ENCODE peak calls at places on chromosomes 11 and 22, in five cellular contexts. G is AG04450, O is fibroblast of villous mesenchyme, D is A549, L is GM23338. P is an unnamed sample.

GRCh38 chr11:78535920-78536319 is 38.7 kb downstream of the NARS2 start:
- DNase-seq in G (peak), O (peak), D (no peak), L (no peak), P (no peak)

GRCh38 chr11:100780470-100780869 is 93.4 kb downstream of the ARHGAP42 start:
- DNase-seq in G (no peak), O (no peak), D (no peak), L (no peak), P (no peak)

GRCh38 chr22:25488244-25489020 is 76.0 kb upstream of the GRK3 start:
- DNase-seq in G (no peak), O (peak), D (peak), L (no peak), P (no peak)

GRCh38 chr11:93054881-93055280 is 85.4 kb downstream of the MTNR1B start:
- DNase-seq in G (peak), O (peak), D (peak), L (no peak), P (no peak)

GRCh38 chr11:128544625-128545024 is 42.7 kb downstream of the ETS1 start:
- DNase-seq in G (peak), O (peak), D (no peak), L (no peak), P (no peak)

GRCh38 chr11:112961146-112961668 is at the start of gene NCAM1:
- DNase-seq in G (no peak), O (peak), D (peak), L (peak), P (peak)

GRCh38 chr22:45638834-45639746 is 32.5 kb upstream of the ATXN10 start:
- DNase-seq in G (no peak), O (peak), D (peak), L (peak), P (no peak)

GRCh38 chr11:6418199-6418957 is 516 bp downstream of the APBB1 start:
- DNase-seq in G (no peak), O (no peak), D (no peak), L (peak), P (no peak)

GRCh38 chr11:67433536-67434394 is 3.7 kb downstream of the PTPRCAP start:
- DNase-seq in G (no peak), O (no peak), D (no peak), L (no peak), P (no peak)

GRCh38 chr11:74571062-74571399 is 21.4 kb upstream of the POLD3 start:
- DNase-seq in G (no peak), O (no peak), D (no peak), L (no peak), P (no peak)

GRCh38 chr11:60169264-60169915 is 13.5 kb downstream of the MS4A6A start:
- DNase-seq in G (no peak), O (peak), D (peak), L (peak), P (peak)

GRCh38 chr11:10454902-10455631 is at the start of gene AMPD3:
- DNase-seq in G (peak), O (peak), D (peak), L (peak), P (no peak)

GRCh38 chr11:9002920-9003572 is 755 bp downstream of the NRIP3 start:
- DNase-seq in G (no peak), O (no peak), D (no peak), L (peak), P (no peak)

GRCh38 chr11:844693-845644 is 2.3 kb downstream of the TSPAN4 start:
- DNase-seq in G (peak), O (peak), D (peak), L (peak), P (peak)

GRCh38 chr11:35214792-35215193 is 75.8 kb downstream of the CD44 start:
- DNase-seq in G (peak), O (peak), D (peak), L (peak), P (no peak)

GRCh38 chr22:48760481-48761238 is 1067.0 kb downstream of the BRD1 start:
- DNase-seq in G (no peak), O (no peak), D (no peak), L (no peak), P (peak)

GRCh38 chr11:128365044-128365443 is 222.3 kb downstream of the ETS1 start:
- DNase-seq in G (peak), O (peak), D (peak), L (peak), P (peak)

GRCh38 chr11:126893796-126894195 is 106.8 kb downstream of the KIRREL3 start:
- DNase-seq in G (no peak), O (no peak), D (no peak), L (no peak), P (no peak)

GRCh38 chr22:39252461-39253391 is 7.9 kb upstream of the PDGFB start:
- DNase-seq in G (no peak), O (no peak), D (no peak), L (peak), P (no peak)

GRCh38 chr11:100928426-100928825 is 201.2 kb downstream of the PGR start:
- DNase-seq in G (no peak), O (no peak), D (no peak), L (no peak), P (no peak)

GRCh38 chr11:86395061-86395551 is 20.4 kb downstream of the CCDC81 start:
- DNase-seq in G (no peak), O (peak), D (no peak), L (peak), P (no peak)

GRCh38 chr22:31247726-31248125 is 35.6 kb downstream of the LIMK2 start:
- DNase-seq in G (no peak), O (no peak), D (no peak), L (no peak), P (no peak)

GRCh38 chr11:46291441-46292143 is 14.1 kb downstream of the CREB3L1 start:
- DNase-seq in G (no peak), O (peak), D (no peak), L (peak), P (no peak)

GRCh38 chr11:107780775-107781174 is 68.9 kb upstream of the SLN start:
- DNase-seq in G (no peak), O (no peak), D (peak), L (no peak), P (no peak)
- TF ChIP-seq CTCF in G (no peak), O (no peak), D (peak), L (no peak), P (no peak)

GRCh38 chr11:130773436-130773835 is 142.8 kb downstream of the SNX19 start:
- DNase-seq in G (no peak), O (peak), D (no peak), L (no peak), P (no peak)

GRCh38 chr11:130774703-130775102 is 141.6 kb downstream of the SNX19 start:
- DNase-seq in G (no peak), O (no peak), D (no peak), L (no peak), P (no peak)

GRCh38 chr11:130769782-130770565 is 146.3 kb downstream of the SNX19 start:
- DNase-seq in G (no peak), O (no peak), D (no peak), L (no peak), P (no peak)

GRCh38 chr11:130772266-130773227 is 143.7 kb downstream of the SNX19 start:
- DNase-seq in G (peak), O (peak), D (peak), L (no peak), P (no peak)

DNA sequence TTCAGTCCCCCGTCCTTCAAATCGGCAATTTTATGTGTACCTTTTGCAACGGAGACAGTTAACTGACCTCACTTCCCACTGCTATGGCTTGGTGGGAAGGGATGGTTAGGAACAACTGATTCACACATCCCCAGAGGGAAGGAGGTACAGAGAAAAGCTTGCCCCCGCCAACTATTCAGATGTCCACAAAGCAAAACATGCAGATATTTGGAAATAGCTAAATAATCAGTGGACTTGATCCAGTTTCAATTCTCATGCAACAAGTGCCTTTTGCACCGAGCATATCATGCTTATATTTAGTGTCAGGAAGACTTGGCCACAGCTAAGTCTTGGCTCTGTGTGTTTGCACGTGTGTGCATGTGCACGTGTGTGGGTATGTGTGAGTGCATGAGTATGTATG is 144.6 kb downstream of the SNX19 start:
- DNase-seq in G (no peak), O (no peak), D (no peak), L (no peak), P (no peak)
- H3K4me3 ChIP-seq in G (no peak), O (no peak), D (no peak), L (no peak), P (no peak)

GRCh38 chr11:118928870-118929495 is 3.3 kb upstream of the BCL9L start:
- DNase-seq in G (no peak), O (peak), D (peak), L (peak), P (peak)
- TF ChIP-seq CTCF in G (peak), O (no peak), D (no peak), L (no peak), P (no peak)

DNA sequence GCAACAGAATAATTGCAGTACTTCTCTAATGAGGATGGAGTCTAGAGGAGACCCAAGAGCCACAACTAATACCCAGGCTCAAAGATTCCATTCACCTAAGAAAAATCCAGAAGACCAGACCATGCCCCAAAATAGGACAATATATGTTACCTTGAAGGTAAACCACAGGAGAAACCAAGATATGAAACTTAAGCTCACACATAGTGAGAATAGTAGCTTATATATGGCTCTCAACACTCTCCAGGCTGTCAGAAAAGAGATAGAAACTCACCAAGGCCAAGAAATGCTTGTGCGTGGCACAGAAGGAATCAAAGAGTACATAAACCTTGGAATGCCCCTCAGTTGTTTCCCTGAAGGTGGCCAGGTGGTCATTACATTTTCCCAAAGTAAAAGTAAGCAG is 9.1 kb downstream of the FAM111A start:
- DNase-seq in G (no peak), O (no peak), D (no peak), L (no peak), P (no peak)
- H3K4me3 ChIP-seq in G (no peak), O (no peak), D (no peak), L (no peak), P (no peak)

GRCh38 chr22:32376681-32377080 is 19.0 kb downstream of the RFPL3 start:
- DNase-seq in G (no peak), O (no peak), D (no peak), L (no peak), P (no peak)

GRCh38 chr22:32375678-32376450 is 18.2 kb downstream of the RFPL3 start:
- DNase-seq in G (no peak), O (no peak), D (no peak), L (no peak), P (no peak)

GRCh38 chr22:32380991-32381390 is 23.3 kb downstream of the RFPL3 start:
- DNase-seq in G (no peak), O (no peak), D (no peak), L (no peak), P (no peak)

GRCh38 chr22:32378703-32379272 is 21.1 kb downstream of the RFPL3 start:
- DNase-seq in G (no peak), O (peak), D (peak), L (peak), P (peak)
- TF ChIP-seq CTCF in G (peak), O (peak), D (peak), L (peak), P (peak)

P was measured in Caco-2.